ENCODE peak calls at places on chromosomes 6 and 20, in seven cellular contexts. One of them, this sample, is unnamed.

GRCh38 chr6:115573866-115574265 is 486.8 kb downstream of the FRK start:
- DNase-seq in CD4-positive, alpha-beta T cell: no peak
- DNase-seq in Panc1: no peak
- DNase-seq in adrenal gland: no peak
- DNase-seq in esophagus squamous epithelium: no peak
- DNase-seq in A549: no peak
- DNase-seq in fibroblast of lung: peak
- DNase-seq in this sample: no peak

GRCh38 chr6:1949533-1949932 is 295.9 kb downstream of the GMDS start:
- DNase-seq in fibroblast of lung: peak
- DNase-seq in adrenal gland: no peak
- DNase-seq in Panc1: no peak
- DNase-seq in A549: no peak
- DNase-seq in CD4-positive, alpha-beta T cell: no peak
- DNase-seq in esophagus squamous epithelium: no peak
- DNase-seq in this sample: no peak

GRCh38 chr6:111210074-111210729 is 122.9 kb downstream of the SLC16A10 start:
- DNase-seq in fibroblast of lung: peak
- DNase-seq in adrenal gland: no peak
- DNase-seq in esophagus squamous epithelium: no peak
- DNase-seq in A549: peak
- DNase-seq in Panc1: peak
- DNase-seq in CD4-positive, alpha-beta T cell: no peak
- DNase-seq in this sample: no peak

GRCh38 chr6:1081566-1081965 is 230.3 kb upstream of the FOXQ1 start:
- DNase-seq in Panc1: no peak
- DNase-seq in fibroblast of lung: no peak
- DNase-seq in CD4-positive, alpha-beta T cell: no peak
- DNase-seq in adrenal gland: no peak
- DNase-seq in esophagus squamous epithelium: no peak
- DNase-seq in A549: no peak
- DNase-seq in this sample: no peak

GRCh38 chr6:14932485-14933178 is 313.2 kb upstream of the JARID2 start:
- DNase-seq in Panc1: no peak
- DNase-seq in adrenal gland: no peak
- DNase-seq in esophagus squamous epithelium: no peak
- DNase-seq in A549: no peak
- DNase-seq in fibroblast of lung: no peak
- DNase-seq in CD4-positive, alpha-beta T cell: no peak
- DNase-seq in this sample: no peak

GRCh38 chr6:87697581-87698552 is 4.2 kb downstream of the AKIRIN2 start:
- DNase-seq in fibroblast of lung: peak
- DNase-seq in CD4-positive, alpha-beta T cell: no peak
- DNase-seq in Panc1: no peak
- DNase-seq in esophagus squamous epithelium: no peak
- DNase-seq in A549: no peak
- DNase-seq in adrenal gland: no peak
- DNase-seq in this sample: no peak

GRCh38 chr6:167282165-167282564 is 8.9 kb upstream of the UNC93A start:
- DNase-seq in A549: no peak
- DNase-seq in esophagus squamous epithelium: no peak
- DNase-seq in Panc1: no peak
- DNase-seq in CD4-positive, alpha-beta T cell: no peak
- DNase-seq in adrenal gland: no peak
- DNase-seq in fibroblast of lung: no peak
- DNase-seq in this sample: no peak

GRCh38 chr20:46758929-46759669 is 49.6 kb downstream of the SLC2A10 start:
- DNase-seq in CD4-positive, alpha-beta T cell: no peak
- DNase-seq in Panc1: no peak
- DNase-seq in A549: no peak
- DNase-seq in fibroblast of lung: no peak
- DNase-seq in adrenal gland: no peak
- DNase-seq in esophagus squamous epithelium: no peak
- DNase-seq in this sample: no peak

GRCh38 chr6:44500074-44500473 is 112.6 kb downstream of the CDC5L start:
- DNase-seq in adrenal gland: no peak
- DNase-seq in fibroblast of lung: no peak
- DNase-seq in esophagus squamous epithelium: no peak
- DNase-seq in Panc1: no peak
- DNase-seq in CD4-positive, alpha-beta T cell: no peak
- DNase-seq in A549: no peak
- DNase-seq in this sample: no peak

GRCh38 chr20:19456600-19457390 is 244.4 kb downstream of the SLC24A3 start:
- DNase-seq in A549: no peak
- DNase-seq in fibroblast of lung: no peak
- DNase-seq in CD4-positive, alpha-beta T cell: no peak
- DNase-seq in Panc1: no peak
- DNase-seq in esophagus squamous epithelium: no peak
- DNase-seq in adrenal gland: no peak
- DNase-seq in this sample: no peak

GRCh38 chr6:26234421-26235239 is 130.4 kb upstream of the BTN3A2 start:
- DNase-seq in esophagus squamous epithelium: no peak
- DNase-seq in CD4-positive, alpha-beta T cell: peak
- DNase-seq in A549: peak
- DNase-seq in fibroblast of lung: peak
- DNase-seq in adrenal gland: peak
- DNase-seq in Panc1: no peak
- DNase-seq in this sample: peak

GRCh38 chr6:6586671-6587526 is 1.6 kb upstream of the LY86 start:
- DNase-seq in esophagus squamous epithelium: no peak
- DNase-seq in Panc1: no peak
- DNase-seq in A549: no peak
- DNase-seq in CD4-positive, alpha-beta T cell: no peak
- DNase-seq in adrenal gland: no peak
- DNase-seq in fibroblast of lung: no peak
- DNase-seq in this sample: no peak

GRCh38 chr6:166692723-166693302 is 65.8 kb upstream of the RPS6KA2 start:
- DNase-seq in A549: no peak
- DNase-seq in CD4-positive, alpha-beta T cell: no peak
- DNase-seq in Panc1: no peak
- DNase-seq in fibroblast of lung: no peak
- DNase-seq in adrenal gland: no peak
- DNase-seq in esophagus squamous epithelium: no peak
- DNase-seq in this sample: peak

GRCh38 chr6:131728296-131728939 is 17.6 kb upstream of the CTAGE9 start:
- DNase-seq in CD4-positive, alpha-beta T cell: no peak
- DNase-seq in Panc1: no peak
- DNase-seq in adrenal gland: no peak
- DNase-seq in fibroblast of lung: peak
- DNase-seq in esophagus squamous epithelium: no peak
- DNase-seq in A549: no peak
- DNase-seq in this sample: no peak

GRCh38 chr6:41011673-41012072 is 27.3 kb downstream of the UNC5CL start:
- DNase-seq in esophagus squamous epithelium: no peak
- DNase-seq in CD4-positive, alpha-beta T cell: no peak
- DNase-seq in fibroblast of lung: no peak
- DNase-seq in A549: no peak
- DNase-seq in adrenal gland: no peak
- DNase-seq in Panc1: no peak
- DNase-seq in this sample: no peak

GRCh38 chr6:131909408-131910218 is 41.6 kb downstream of the CCN2 start:
- DNase-seq in A549: peak
- DNase-seq in adrenal gland: peak
- DNase-seq in esophagus squamous epithelium: no peak
- DNase-seq in CD4-positive, alpha-beta T cell: peak
- DNase-seq in fibroblast of lung: peak
- DNase-seq in Panc1: peak
- DNase-seq in this sample: peak

GRCh38 chr6:95248501-95248900 is 328.8 kb upstream of the MANEA start:
- DNase-seq in A549: peak
- DNase-seq in CD4-positive, alpha-beta T cell: no peak
- DNase-seq in fibroblast of lung: no peak
- DNase-seq in esophagus squamous epithelium: no peak
- DNase-seq in Panc1: no peak
- DNase-seq in adrenal gland: no peak
- DNase-seq in this sample: no peak

GRCh38 chr6:48736486-48737206 is 625.6 kb upstream of the PTCHD4 start:
- DNase-seq in adrenal gland: no peak
- DNase-seq in CD4-positive, alpha-beta T cell: no peak
- DNase-seq in A549: no peak
- DNase-seq in Panc1: no peak
- DNase-seq in esophagus squamous epithelium: no peak
- DNase-seq in fibroblast of lung: peak
- DNase-seq in this sample: no peak

GRCh38 chr6:134187154-134187553 is 130.8 kb downstream of the SGK1 start:
- DNase-seq in adrenal gland: no peak
- DNase-seq in Panc1: no peak
- DNase-seq in CD4-positive, alpha-beta T cell: no peak
- DNase-seq in esophagus squamous epithelium: no peak
- DNase-seq in fibroblast of lung: no peak
- DNase-seq in A549: no peak
- DNase-seq in this sample: no peak

GRCh38 chr6:39849764-39850163 is 57.6 kb downstream of the DAAM2 start:
- DNase-seq in CD4-positive, alpha-beta T cell: no peak
- DNase-seq in adrenal gland: no peak
- DNase-seq in Panc1: no peak
- DNase-seq in A549: no peak
- DNase-seq in fibroblast of lung: no peak
- DNase-seq in esophagus squamous epithelium: no peak
- DNase-seq in this sample: no peak

GRCh38 chr6:132369526-132369925 is 31.7 kb downstream of the MOXD1 start:
- DNase-seq in esophagus squamous epithelium: no peak
- DNase-seq in adrenal gland: peak
- DNase-seq in CD4-positive, alpha-beta T cell: no peak
- DNase-seq in Panc1: no peak
- DNase-seq in A549: no peak
- DNase-seq in fibroblast of lung: peak
- DNase-seq in this sample: no peak

GRCh38 chr6:53894086-53894485 is 99.3 kb downstream of the LRRC1 start:
- DNase-seq in CD4-positive, alpha-beta T cell: no peak
- DNase-seq in A549: no peak
- DNase-seq in fibroblast of lung: peak
- DNase-seq in adrenal gland: no peak
- DNase-seq in Panc1: no peak
- DNase-seq in esophagus squamous epithelium: no peak
- DNase-seq in this sample: no peak

GRCh38 chr6:158312672-158313397 is 570 bp downstream of the TULP4 start:
- DNase-seq in adrenal gland: no peak
- DNase-seq in esophagus squamous epithelium: no peak
- DNase-seq in CD4-positive, alpha-beta T cell: no peak
- DNase-seq in fibroblast of lung: no peak
- DNase-seq in A549: no peak
- DNase-seq in Panc1: no peak
- DNase-seq in this sample: no peak

GRCh38 chr6:129678463-129678862 is 31.5 kb downstream of the ARHGAP18 start:
- DNase-seq in A549: no peak
- DNase-seq in CD4-positive, alpha-beta T cell: no peak
- DNase-seq in esophagus squamous epithelium: no peak
- DNase-seq in fibroblast of lung: no peak
- DNase-seq in Panc1: no peak
- DNase-seq in adrenal gland: no peak
- DNase-seq in this sample: no peak

GRCh38 chr6:169058634-169059033 is 195.0 kb downstream of the THBS2 start:
- DNase-seq in Panc1: no peak
- DNase-seq in CD4-positive, alpha-beta T cell: no peak
- DNase-seq in adrenal gland: no peak
- DNase-seq in fibroblast of lung: no peak
- DNase-seq in A549: no peak
- DNase-seq in esophagus squamous epithelium: no peak
- DNase-seq in this sample: no peak

GRCh38 chr6:162443101-162443500 is 284.5 kb downstream of the PRKN start:
- DNase-seq in Panc1: no peak
- DNase-seq in esophagus squamous epithelium: no peak
- DNase-seq in CD4-positive, alpha-beta T cell: no peak
- DNase-seq in fibroblast of lung: peak
- DNase-seq in adrenal gland: no peak
- DNase-seq in A549: no peak
- DNase-seq in this sample: no peak

GRCh38 chr20:5147193-5147592 is 20.4 kb downstream of the CDS2 start:
- DNase-seq in adrenal gland: no peak
- DNase-seq in esophagus squamous epithelium: no peak
- DNase-seq in fibroblast of lung: no peak
- DNase-seq in A549: no peak
- DNase-seq in Panc1: no peak
- DNase-seq in CD4-positive, alpha-beta T cell: no peak
- DNase-seq in this sample: no peak

GRCh38 chr6:113825776-113826175 is 31.4 kb upstream of the MARCKS start:
- DNase-seq in CD4-positive, alpha-beta T cell: no peak
- DNase-seq in fibroblast of lung: peak
- DNase-seq in esophagus squamous epithelium: no peak
- DNase-seq in Panc1: no peak
- DNase-seq in adrenal gland: peak
- DNase-seq in A549: no peak
- DNase-seq in this sample: peak

GRCh38 chr6:79463721-79464120 is 73.5 kb downstream of the LCA5 start:
- DNase-seq in CD4-positive, alpha-beta T cell: no peak
- DNase-seq in esophagus squamous epithelium: no peak
- DNase-seq in A549: no peak
- DNase-seq in Panc1: no peak
- DNase-seq in adrenal gland: no peak
- DNase-seq in fibroblast of lung: peak
- DNase-seq in this sample: no peak

GRCh38 chr20:51492167-51493092 is 50.1 kb downstream of the NFATC2 start:
- DNase-seq in adrenal gland: peak
- DNase-seq in A549: no peak
- DNase-seq in CD4-positive, alpha-beta T cell: no peak
- DNase-seq in esophagus squamous epithelium: no peak
- DNase-seq in Panc1: no peak
- DNase-seq in fibroblast of lung: peak
- DNase-seq in this sample: no peak
- H3K27ac ChIP-seq in adrenal gland: no peak
- H3K27ac ChIP-seq in A549: no peak
- H3K27ac ChIP-seq in CD4-positive, alpha-beta T cell: no peak
- H3K27ac ChIP-seq in esophagus squamous epithelium: peak
- H3K27ac ChIP-seq in Panc1: no peak
- H3K27ac ChIP-seq in fibroblast of lung: no peak
- H3K27ac ChIP-seq in this sample: no peak

DNA sequence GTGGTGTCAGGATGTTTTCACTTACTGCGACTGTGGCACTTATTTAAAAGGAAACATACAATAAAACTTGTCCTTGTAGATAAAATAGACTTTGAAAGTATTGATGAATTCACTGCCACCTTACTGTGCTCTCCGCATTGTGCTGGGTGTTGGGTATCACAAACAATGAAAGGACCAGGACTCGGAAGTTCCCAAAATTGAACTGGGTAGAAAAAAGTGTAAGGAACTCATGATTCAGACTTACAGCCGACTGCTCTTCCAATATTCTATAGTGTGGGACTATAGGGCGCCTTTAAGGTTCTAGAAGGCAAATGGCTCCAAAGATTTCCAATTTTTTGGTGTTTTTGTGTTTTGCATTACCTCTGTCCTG is 32.0 kb upstream of the ID4 start:
- DNase-seq in Panc1: no peak
- DNase-seq in A549: peak
- DNase-seq in adrenal gland: no peak
- DNase-seq in esophagus squamous epithelium: no peak
- DNase-seq in fibroblast of lung: no peak
- DNase-seq in CD4-positive, alpha-beta T cell: no peak
- DNase-seq in this sample: no peak
- H3K27ac ChIP-seq in Panc1: peak
- H3K27ac ChIP-seq in A549: peak
- H3K27ac ChIP-seq in adrenal gland: no peak
- H3K27ac ChIP-seq in esophagus squamous epithelium: peak
- H3K27ac ChIP-seq in fibroblast of lung: peak
- H3K27ac ChIP-seq in CD4-positive, alpha-beta T cell: no peak
- H3K27ac ChIP-seq in this sample: peak

GRCh38 chr20:23084845-23085355 is 1.2 kb downstream of the CD93 start:
- DNase-seq in adrenal gland: no peak
- DNase-seq in CD4-positive, alpha-beta T cell: no peak
- DNase-seq in esophagus squamous epithelium: no peak
- DNase-seq in Panc1: no peak
- DNase-seq in A549: no peak
- DNase-seq in fibroblast of lung: no peak
- DNase-seq in this sample: no peak
- H3K27ac ChIP-seq in adrenal gland: no peak
- H3K27ac ChIP-seq in CD4-positive, alpha-beta T cell: no peak
- H3K27ac ChIP-seq in esophagus squamous epithelium: peak
- H3K27ac ChIP-seq in Panc1: no peak
- H3K27ac ChIP-seq in A549: no peak
- H3K27ac ChIP-seq in fibroblast of lung: no peak
- H3K27ac ChIP-seq in this sample: peak

GRCh38 chr6:17985934-17986655 is 1.3 kb downstream of the KIF13A start:
- DNase-seq in adrenal gland: no peak
- DNase-seq in CD4-positive, alpha-beta T cell: no peak
- DNase-seq in A549: no peak
- DNase-seq in fibroblast of lung: no peak
- DNase-seq in esophagus squamous epithelium: no peak
- DNase-seq in Panc1: no peak
- DNase-seq in this sample: no peak
- H3K27ac ChIP-seq in adrenal gland: no peak
- H3K27ac ChIP-seq in CD4-positive, alpha-beta T cell: no peak
- H3K27ac ChIP-seq in A549: peak
- H3K27ac ChIP-seq in fibroblast of lung: peak
- H3K27ac ChIP-seq in esophagus squamous epithelium: peak
- H3K27ac ChIP-seq in Panc1: peak
- H3K27ac ChIP-seq in this sample: peak